ENCODE peak calls at places on chromosomes 6 and 20, in five cellular contexts. B is OCI-LY7, R is heart right ventricle, W is psoas muscle, Z is heart left ventricle. E is an unnamed sample.
A peak's percentile ranks its signal among the peaks of the same experiment; 100 is the strongest.

GRCh38 chr6:28207244-28208179 is 17.6 kb upstream of the ZSCAN9 start:
- DNase-seq in Z (no peak), R (no peak), W (no peak), B (no peak), E (no peak)

GRCh38 chr6:109762769-109763450 is 71.8 kb downstream of the FIG4 start:
- DNase-seq in R (no peak), W (no peak), B (no peak), Z (no peak), E (no peak)

GRCh38 chr6:26327450-26328264 is 37.3 kb upstream of the BTN3A2 start:
- DNase-seq in B (peak; percentile 68), R (no peak), Z (no peak), W (no peak), E (no peak)

GRCh38 chr20:21702553-21703467 is 2.7 kb upstream of the PAX1 start:
- DNase-seq in W (peak; percentile 56), R (peak; percentile 25), B (no peak), Z (peak; percentile 71), E (no peak)

GRCh38 chr6:6559994-6560393 is 28.5 kb upstream of the LY86 start:
- DNase-seq in B (no peak), R (no peak), W (no peak), Z (no peak), E (no peak)

GRCh38 chr6:13666194-13667105 is 45.2 kb downstream of the RANBP9 start:
- DNase-seq in W (no peak), R (no peak), Z (no peak), B (no peak), E (no peak)

GRCh38 chr6:169527306-169527705 is 174.5 kb downstream of the WDR27 start:
- DNase-seq in R (no peak), Z (no peak), B (no peak), W (no peak), E (no peak)

GRCh38 chr20:48804300-48804980 is 23.4 kb downstream of the PREX1 start:
- DNase-seq in W (no peak), R (no peak), B (no peak), Z (no peak), E (no peak)

GRCh38 chr6:24152014-24152413 is 26.0 kb downstream of the NRSN1 start:
- DNase-seq in R (no peak), B (no peak), W (no peak), Z (no peak), E (no peak)

GRCh38 chr6:66561479-66561878 is 854.5 kb upstream of the EYS start:
- DNase-seq in R (no peak), W (no peak), B (no peak), Z (no peak), E (no peak)

GRCh38 chr6:66555082-66555481 is 848.1 kb upstream of the EYS start:
- DNase-seq in Z (no peak), W (no peak), R (no peak), B (no peak), E (no peak)

GRCh38 chr6:66556936-66557335 is 849.9 kb upstream of the EYS start:
- DNase-seq in Z (no peak), R (no peak), B (no peak), W (no peak), E (no peak)

GRCh38 chr6:66558189-66558588 is 851.2 kb upstream of the EYS start:
- DNase-seq in W (no peak), Z (no peak), R (no peak), B (peak; percentile 16), E (no peak)
- TF ChIP-seq CTCF in W (no peak), Z (no peak), R (no peak), B (peak; percentile 69), E (no peak)

GRCh38 chr6:89985744-89986493 is 91.7 kb downstream of the GJA10 start:
- DNase-seq in B (no peak), W (peak; percentile 25), Z (peak; percentile 64), R (peak; percentile 19), E (no peak)
- H3K4me3 ChIP-seq in B (no peak overlapping the region), W (no peak overlapping the region), Z (no peak overlapping the region), R (no peak overlapping the region), E (no peak overlapping the region)

GRCh38 chr6:4790158-4790899 is 14.1 kb downstream of the CDYL start:
- DNase-seq in B (peak; percentile 18), R (no peak), W (no peak), Z (no peak), E (no peak)
- TF ChIP-seq CTCF in B (peak; percentile 67), R (no peak), W (peak; percentile 6), Z (no peak), E (no peak)

DNA sequence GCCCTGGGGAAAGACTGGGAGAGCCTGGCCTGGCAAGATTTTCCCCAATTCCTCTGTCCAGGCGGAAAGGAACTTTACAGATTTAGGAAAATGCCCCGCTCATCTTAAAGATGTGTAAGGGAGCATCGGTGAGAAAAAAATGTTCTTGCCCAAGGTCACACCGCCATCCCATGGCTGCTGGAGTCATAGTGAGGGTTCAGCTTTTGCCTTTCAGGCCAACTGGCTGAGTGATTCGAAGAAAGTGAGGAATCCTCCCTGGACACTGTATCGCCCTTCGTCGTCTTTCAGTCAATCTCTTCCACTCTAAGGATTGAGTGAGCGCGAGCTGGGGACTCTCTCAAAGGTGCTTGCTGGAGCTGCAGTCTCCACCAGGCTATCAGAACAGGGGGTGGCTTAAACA is 1.4 kb downstream of the WFDC2 start:
- DNase-seq in R (no peak), W (no peak), Z (no peak), B (no peak), E (no peak)
- H3K4me3 ChIP-seq in R (peak overlapping the region; percentile 23), W (peak overlapping the region; percentile 61), Z (peak overlapping the region; percentile 41), B (no peak overlapping the region), E (peak overlapping the region; percentile 41)

GRCh38 chr6:39004801-39005200 is 43.8 kb upstream of the GLP1R start:
- DNase-seq in R (no peak), Z (no peak), B (no peak), W (no peak), E (no peak)

GRCh38 chr6:39003488-39003887 is 45.1 kb upstream of the GLP1R start:
- DNase-seq in R (no peak), Z (no peak), B (no peak), W (no peak), E (no peak)

GRCh38 chr6:39005774-39006173 is 42.8 kb upstream of the GLP1R start:
- DNase-seq in B (no peak), R (no peak), W (no peak), Z (no peak), E (no peak)

GRCh38 chr6:39007575-39007974 is 41.0 kb upstream of the GLP1R start:
- DNase-seq in Z (no peak), W (no peak), B (no peak), R (no peak), E (no peak)

GRCh38 chr6:39003072-39003471 is 45.5 kb upstream of the GLP1R start:
- DNase-seq in B (no peak), R (no peak), Z (no peak), W (no peak), E (no peak)
- TF ChIP-seq CTCF in B (peak; percentile 52), R (peak; percentile 17), Z (no peak), W (no peak), E (peak; percentile 30)

GRCh38 chr6:161068296-161068695 is 76.7 kb downstream of the MAP3K4 start:
- DNase-seq in W (no peak), Z (no peak), B (no peak), R (no peak), E (no peak)
- H3K4me3 ChIP-seq in W (no peak overlapping the region), Z (no peak overlapping the region), B (no peak overlapping the region), R (no peak overlapping the region), E (no peak overlapping the region)

DNA sequence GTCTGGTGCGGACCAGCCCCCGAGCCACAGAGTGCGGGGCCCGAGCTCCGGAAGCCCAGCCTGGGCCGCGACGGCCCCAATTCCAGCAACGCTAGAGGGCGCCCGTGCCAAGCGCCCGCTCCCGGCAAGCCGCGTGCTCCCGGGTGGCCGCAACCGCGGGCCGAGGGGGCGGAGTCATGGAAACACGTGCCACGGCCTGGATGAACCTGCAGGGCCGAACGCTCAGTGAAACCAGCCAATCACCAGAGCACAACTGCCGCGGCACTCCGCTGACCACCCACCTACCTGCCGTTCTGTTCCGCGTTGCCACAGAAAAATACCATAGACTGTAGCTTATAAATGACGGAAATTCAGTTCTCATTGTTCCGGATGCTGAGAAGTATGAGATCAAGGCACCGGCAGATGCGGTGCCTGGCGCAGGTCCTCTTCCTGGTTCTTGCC is 85.7 kb upstream of the FOXC1 start:
- DNase-seq in B (no peak), Z (peak; percentile 89), R (peak; percentile 50), W (peak; percentile 79), E (peak; percentile 12)
- TF ChIP-seq CTCF in B (no peak), Z (peak; percentile 72), R (peak; percentile 72), W (peak; percentile 69), E (peak; percentile 57)